ENCODE peak calls at places on chromosomes 3 and 15, in four cellular contexts. I is astrocyte of the spinal cord, X is NCI-H1436, N is GDM1. W is an unnamed sample.

GRCh38 chr15:57005244-57005643 is 86.8 kb downstream of the TCF12 start:
- DNase-seq in I (no peak), X (no peak), N (no peak), W (no peak)

GRCh38 chr15:100720406-100720967 is 118.1 kb downstream of the ASB7 start:
- DNase-seq in I (no peak), X (no peak), N (no peak), W (no peak)

GRCh38 chr3:59101091-59101738 is 51.4 kb upstream of the CFAP20DC start:
- DNase-seq in I (peak), X (no peak), N (no peak), W (no peak)

GRCh38 chr3:74129611-74130010 is 484.8 kb downstream of the CNTN3 start:
- DNase-seq in I (no peak), X (no peak), N (no peak), W (no peak)

GRCh38 chr15:75049392-75049791 is 26.0 kb downstream of the PPCDC start:
- DNase-seq in I (peak), X (no peak), N (no peak), W (peak)

GRCh38 chr3:101865751-101866509 is 16.6 kb downstream of the NFKBIZ start:
- DNase-seq in I (no peak), X (no peak), N (no peak), W (no peak)

GRCh38 chr3:195907730-195908438 is 467 bp downstream of the TNK2 start:
- DNase-seq in I (no peak), X (peak), N (peak), W (no peak)

GRCh38 chr3:81758275-81758674 is 3.2 kb downstream of the GBE1 start:
- DNase-seq in I (peak), X (no peak), N (no peak), W (no peak)

GRCh38 chr3:99499235-99499798 is 139.1 kb upstream of the COL8A1 start:
- DNase-seq in I (peak), X (no peak), N (no peak), W (peak)

GRCh38 chr3:193954752-193955151 is 181.2 kb upstream of the HES1 start:
- DNase-seq in I (no peak), X (no peak), N (no peak), W (no peak)

GRCh38 chr3:126345641-126346460 is 11.4 kb downstream of the KLF15 start:
- DNase-seq in I (no peak), X (no peak), N (no peak), W (no peak)

GRCh38 chr15:78291698-78292097 is 7.7 kb downstream of the SKIC8 start:
- DNase-seq in I (no peak), X (no peak), N (no peak), W (no peak)

GRCh38 chr15:56227780-56228179 is 15.9 kb downstream of the RFX7 start:
- DNase-seq in I (no peak), X (no peak), N (no peak), W (no peak)

GRCh38 chr15:33756950-33757349 is 211.3 kb upstream of the CHRM5 start:
- DNase-seq in I (no peak), X (no peak), N (no peak), W (no peak)

GRCh38 chr3:60351481-60351880 is 899.8 kb downstream of the FHIT start:
- DNase-seq in I (no peak), X (no peak), N (no peak), W (no peak)

GRCh38 chr3:101720851-101721649 is 3.4 kb upstream of the CEP97 start:
- DNase-seq in I (peak), X (no peak), N (no peak), W (no peak)

GRCh38 chr3:186165331-186165730 is 56.4 kb upstream of the ETV5 start:
- DNase-seq in I (peak), X (no peak), N (no peak), W (no peak)

GRCh38 chr15:76310470-76311070 is 699 bp downstream of the ETFA start:
- DNase-seq in I (peak), X (no peak), N (peak), W (no peak)

GRCh38 chr15:62365795-62366442 is 200.8 kb upstream of the C2CD4B start:
- DNase-seq in I (no peak), X (no peak), N (no peak), W (peak)

GRCh38 chr3:127998596-127998995 is 53.6 kb upstream of the SEC61A1 start:
- DNase-seq in I (no peak), X (no peak), N (no peak), W (no peak)

GRCh38 chr3:4601926-4602325 is 108.8 kb downstream of the ITPR1 start:
- DNase-seq in I (no peak), X (no peak), N (no peak), W (no peak)

GRCh38 chr15:37824717-37825382 is 109.6 kb upstream of the TMCO5A start:
- DNase-seq in I (peak), X (no peak), N (peak), W (peak)

GRCh38 chr3:128435058-128435457 is 31.6 kb downstream of the DNAJB8 start:
- DNase-seq in I (no peak), X (no peak), N (no peak), W (no peak)

GRCh38 chr15:89888214-89888804 is 5.5 kb downstream of the AP3S2 start:
- DNase-seq in I (peak), X (no peak), N (no peak), W (peak)

GRCh38 chr15:31367021-31367729 is 40.5 kb downstream of the KLF13 start:
- DNase-seq in I (no peak), X (no peak), N (no peak), W (no peak)